ENCODE peak calls at places on chromosomes 4 and X, in four cellular contexts. One of them, this sample, is unnamed.
A peak's percentile ranks its signal among the peaks of the same experiment; 100 is the strongest.

GRCh38 chrX:74579597-74580209 is 34.7 kb downstream of the RLIM start:
- DNase-seq in osteoblast: no peak
- DNase-seq in DMS 273 treated with DMSO at 0.1 percent for 48 hours: no peak
- DNase-seq in omental fat pad: no peak
- DNase-seq in this sample: no peak

GRCh38 chr4:62676962-62677361 is 1476.8 kb downstream of the ADGRL3 start:
- DNase-seq in osteoblast: no peak
- DNase-seq in DMS 273 treated with DMSO at 0.1 percent for 48 hours: no peak
- DNase-seq in omental fat pad: no peak
- DNase-seq in this sample: no peak

GRCh38 chr4:5780831-5781480 is 70.0 kb downstream of the EVC start:
- DNase-seq in osteoblast: peak; percentile 64
- DNase-seq in DMS 273 treated with DMSO at 0.1 percent for 48 hours: no peak
- DNase-seq in omental fat pad: no peak
- DNase-seq in this sample: no peak

GRCh38 chr4:6177587-6178197 is 22.7 kb downstream of the JAKMIP1 start:
- DNase-seq in osteoblast: no peak
- DNase-seq in DMS 273 treated with DMSO at 0.1 percent for 48 hours: no peak
- DNase-seq in omental fat pad: no peak
- DNase-seq in this sample: no peak

GRCh38 chr4:152162331-152162697 is 373.6 kb downstream of the FBXW7 start:
- DNase-seq in osteoblast: no peak
- DNase-seq in DMS 273 treated with DMSO at 0.1 percent for 48 hours: no peak
- DNase-seq in omental fat pad: no peak
- DNase-seq in this sample: no peak

GRCh38 chrX:46573331-46573895 is at the start of gene CHST7:
- DNase-seq in osteoblast: peak; percentile 89
- DNase-seq in DMS 273 treated with DMSO at 0.1 percent for 48 hours: peak; percentile 41
- DNase-seq in omental fat pad: no peak
- DNase-seq in this sample: peak; percentile 36

GRCh38 chr4:64713256-64713840 is 304.1 kb upstream of the TECRL start:
- DNase-seq in osteoblast: no peak
- DNase-seq in DMS 273 treated with DMSO at 0.1 percent for 48 hours: no peak
- DNase-seq in omental fat pad: no peak
- DNase-seq in this sample: no peak

GRCh38 chrX:129617420-129617819 is 37.3 kb downstream of the APLN start:
- DNase-seq in osteoblast: no peak
- DNase-seq in DMS 273 treated with DMSO at 0.1 percent for 48 hours: no peak
- DNase-seq in omental fat pad: no peak
- DNase-seq in this sample: no peak

GRCh38 chr4:40990202-40990898 is 224.0 kb downstream of the APBB2 start:
- DNase-seq in osteoblast: peak; percentile 66
- DNase-seq in DMS 273 treated with DMSO at 0.1 percent for 48 hours: no peak
- DNase-seq in omental fat pad: no peak
- DNase-seq in this sample: no peak

GRCh38 chr4:8648816-8649630 is 56.5 kb downstream of the CPZ start:
- DNase-seq in osteoblast: peak; percentile 64
- DNase-seq in DMS 273 treated with DMSO at 0.1 percent for 48 hours: no peak
- DNase-seq in omental fat pad: no peak
- DNase-seq in this sample: peak; percentile 28

GRCh38 chr4:119139316-119139715 is 3.7 kb downstream of the MYOZ2 start:
- DNase-seq in osteoblast: peak; percentile 69
- DNase-seq in DMS 273 treated with DMSO at 0.1 percent for 48 hours: no peak
- DNase-seq in omental fat pad: no peak
- DNase-seq in this sample: no peak

GRCh38 chrX:151754042-151754419 is 19.5 kb downstream of the CNGA2 start:
- DNase-seq in osteoblast: peak; percentile 94
- DNase-seq in DMS 273 treated with DMSO at 0.1 percent for 48 hours: peak; percentile 21
- DNase-seq in omental fat pad: no peak
- DNase-seq in this sample: no peak

GRCh38 chrX:135484636-135485289 is 35.7 kb upstream of the INTS6L start:
- DNase-seq in osteoblast: no peak
- DNase-seq in DMS 273 treated with DMSO at 0.1 percent for 48 hours: peak; percentile 24
- DNase-seq in omental fat pad: no peak
- DNase-seq in this sample: no peak

GRCh38 chr4:173573286-173573685 is 43.3 kb upstream of the HAND2 start:
- DNase-seq in osteoblast: no peak
- DNase-seq in DMS 273 treated with DMSO at 0.1 percent for 48 hours: no peak
- DNase-seq in omental fat pad: no peak
- DNase-seq in this sample: no peak

GRCh38 chrX:4706961-4707360 is 993.5 kb upstream of the PRKX start:
- DNase-seq in osteoblast: no peak
- DNase-seq in DMS 273 treated with DMSO at 0.1 percent for 48 hours: no peak
- DNase-seq in omental fat pad: no peak
- DNase-seq in this sample: no peak

GRCh38 chr4:42411803-42412202 is 14.5 kb downstream of the SHISA3 start:
- DNase-seq in osteoblast: no peak
- DNase-seq in DMS 273 treated with DMSO at 0.1 percent for 48 hours: no peak
- DNase-seq in omental fat pad: no peak
- DNase-seq in this sample: no peak

GRCh38 chr4:177250056-177250696 is 59.5 kb upstream of the NEIL3 start:
- DNase-seq in osteoblast: peak; percentile 46
- DNase-seq in DMS 273 treated with DMSO at 0.1 percent for 48 hours: peak; percentile 37
- DNase-seq in omental fat pad: peak; percentile 31
- DNase-seq in this sample: peak; percentile 32

GRCh38 chr4:107709916-107710315 is 10.1 kb downstream of the PAPSS1 start:
- DNase-seq in osteoblast: peak; percentile 26
- DNase-seq in DMS 273 treated with DMSO at 0.1 percent for 48 hours: no peak
- DNase-seq in omental fat pad: no peak
- DNase-seq in this sample: no peak

GRCh38 chr4:103137446-103137827 is 37.8 kb upstream of the BDH2 start:
- DNase-seq in osteoblast: peak; percentile 4
- DNase-seq in DMS 273 treated with DMSO at 0.1 percent for 48 hours: no peak
- DNase-seq in omental fat pad: no peak
- DNase-seq in this sample: no peak

GRCh38 chr4:30802622-30803323 is 82.6 kb downstream of the PCDH7 start:
- DNase-seq in osteoblast: no peak
- DNase-seq in DMS 273 treated with DMSO at 0.1 percent for 48 hours: no peak
- DNase-seq in omental fat pad: no peak
- DNase-seq in this sample: no peak

GRCh38 chr4:6328526-6328925 is 58.9 kb downstream of the WFS1 start:
- DNase-seq in osteoblast: no peak
- DNase-seq in DMS 273 treated with DMSO at 0.1 percent for 48 hours: no peak
- DNase-seq in omental fat pad: no peak
- DNase-seq in this sample: no peak

GRCh38 chr4:83387922-83388676 is 53.5 kb upstream of the HPSE start:
- DNase-seq in osteoblast: no peak
- DNase-seq in DMS 273 treated with DMSO at 0.1 percent for 48 hours: no peak
- DNase-seq in omental fat pad: no peak
- DNase-seq in this sample: no peak

GRCh38 chr4:167234388-167234881 is at the start of gene SPOCK3:
- DNase-seq in osteoblast: peak; percentile 86
- DNase-seq in DMS 273 treated with DMSO at 0.1 percent for 48 hours: no peak
- DNase-seq in omental fat pad: no peak
- DNase-seq in this sample: peak; percentile 52

GRCh38 chr4:132227349-132228165 is 921.5 kb upstream of the PCDH10 start:
- DNase-seq in osteoblast: no peak
- DNase-seq in DMS 273 treated with DMSO at 0.1 percent for 48 hours: no peak
- DNase-seq in omental fat pad: no peak
- DNase-seq in this sample: no peak

GRCh38 chrX:105461013-105461412 is 240.5 kb upstream of the TEX13A start:
- DNase-seq in osteoblast: no peak
- DNase-seq in DMS 273 treated with DMSO at 0.1 percent for 48 hours: no peak
- DNase-seq in omental fat pad: no peak
- DNase-seq in this sample: no peak

GRCh38 chr4:131370846-131371245 is 1778.2 kb upstream of the PCDH10 start:
- DNase-seq in osteoblast: no peak
- DNase-seq in DMS 273 treated with DMSO at 0.1 percent for 48 hours: no peak
- DNase-seq in omental fat pad: no peak
- DNase-seq in this sample: no peak

GRCh38 chrX:140710710-140711109 is 1.2 kb downstream of the LINC00632 start:
- DNase-seq in osteoblast: no peak
- DNase-seq in DMS 273 treated with DMSO at 0.1 percent for 48 hours: no peak
- DNase-seq in omental fat pad: no peak
- DNase-seq in this sample: no peak

GRCh38 chr4:76208005-76208765 is 5.4 kb downstream of the SCARB2 start:
- DNase-seq in osteoblast: peak; percentile 88
- DNase-seq in DMS 273 treated with DMSO at 0.1 percent for 48 hours: peak; percentile 70
- DNase-seq in omental fat pad: no peak
- DNase-seq in this sample: peak; percentile 63

GRCh38 chr4:2742823-2743517 is 13.2 kb downstream of the TNIP2 start:
- DNase-seq in osteoblast: peak; percentile 43
- DNase-seq in DMS 273 treated with DMSO at 0.1 percent for 48 hours: no peak
- DNase-seq in omental fat pad: no peak
- DNase-seq in this sample: no peak

GRCh38 chrX:17859609-17860178 is 1.4 kb downstream of the RAI2 start:
- DNase-seq in osteoblast: no peak
- DNase-seq in DMS 273 treated with DMSO at 0.1 percent for 48 hours: no peak
- DNase-seq in omental fat pad: no peak
- DNase-seq in this sample: peak; percentile 23

GRCh38 chrX:1576201-1577101 is 15.0 kb upstream of the AKAP17A start:
- DNase-seq in osteoblast: no peak
- DNase-seq in DMS 273 treated with DMSO at 0.1 percent for 48 hours: no peak
- DNase-seq in omental fat pad: no peak
- DNase-seq in this sample: no peak

GRCh38 chrX:7941390-7942042 is 14.3 kb upstream of the PNPLA4 start:
- DNase-seq in osteoblast: no peak
- DNase-seq in DMS 273 treated with DMSO at 0.1 percent for 48 hours: no peak
- DNase-seq in omental fat pad: no peak
- DNase-seq in this sample: no peak

GRCh38 chrX:148588649-148589310 is 88.4 kb downstream of the AFF2 start:
- DNase-seq in osteoblast: no peak
- DNase-seq in DMS 273 treated with DMSO at 0.1 percent for 48 hours: no peak
- DNase-seq in omental fat pad: no peak
- DNase-seq in this sample: no peak

GRCh38 chr4:1080961-1081688 is 32.2 kb downstream of the RNF212 start:
- DNase-seq in osteoblast: peak; percentile 90
- DNase-seq in DMS 273 treated with DMSO at 0.1 percent for 48 hours: no peak
- DNase-seq in omental fat pad: no peak
- DNase-seq in this sample: no peak

GRCh38 chr4:65242156-65242846 is 428.0 kb downstream of the EPHA5 start:
- DNase-seq in osteoblast: no peak
- DNase-seq in DMS 273 treated with DMSO at 0.1 percent for 48 hours: no peak
- DNase-seq in omental fat pad: no peak
- DNase-seq in this sample: no peak